ENCODE peak calls at places on chromosomes 3 and 15, in six cellular contexts. M, L, D, X, C and U are unnamed samples.

GRCh38 chr3:112894258-112894657 is 47.6 kb upstream of the CD200R1L start:
- DNase-seq in X (no peak), L (no peak), D (no peak), M (peak; percentile 82), C (no peak), U (peak; percentile 31)

GRCh38 chr3:125165948-125166553 is 46.5 kb downstream of the SLC12A8 start:
- DNase-seq in X (no peak), L (no peak), C (no peak), M (peak; percentile 14), D (no peak), U (no peak)

GRCh38 chr3:15934389-15935195 is 136.8 kb upstream of the ANKRD28 start:
- DNase-seq in D (no peak), M (no peak), C (no peak), X (no peak), L (no peak), U (no peak)

GRCh38 chr3:78255403-78255802 is 1215.5 kb downstream of the ROBO2 start:
- DNase-seq in C (peak; percentile 36), X (no peak), L (no peak), M (no peak), D (no peak), U (no peak)

GRCh38 chr3:127787071-127787490 is 35.2 kb downstream of the MGLL start:
- DNase-seq in D (no peak), X (peak; percentile 78), M (no peak), C (no peak), L (no peak), U (peak; percentile 93)

GRCh38 chr3:8266679-8267267 is 234.8 kb upstream of the LMCD1 start:
- DNase-seq in X (no peak), L (no peak), M (peak; percentile 17), D (no peak), C (no peak), U (peak; percentile 2)

GRCh38 chr3:170355738-170356595 is 1.5 kb upstream of the SKIL start:
- DNase-seq in M (peak; percentile 62), X (peak; percentile 32), L (peak; percentile 33), D (no peak), C (peak; percentile 44), U (no peak)

GRCh38 chr3:173284301-173284700 is 113.2 kb upstream of the NLGN1 start:
- DNase-seq in D (no peak), M (no peak), C (no peak), L (no peak), X (no peak), U (no peak)

GRCh38 chr3:172029425-172030128 is 9.8 kb upstream of the FNDC3B start:
- DNase-seq in C (no peak), D (no peak), X (no peak), M (no peak), L (no peak), U (peak; percentile 18)

GRCh38 chr3:194908432-194908966 is 222.8 kb downstream of the FAM43A start:
- DNase-seq in L (peak; percentile 26), M (no peak), D (no peak), X (no peak), C (no peak), U (no peak)

GRCh38 chr3:107650788-107651187 is 128.0 kb downstream of the BBX start:
- DNase-seq in C (no peak), X (no peak), D (no peak), M (no peak), L (no peak), U (no peak)

GRCh38 chr3:194404365-194405140 is 5.5 kb upstream of the GP5 start:
- DNase-seq in D (no peak), C (peak; percentile 60), M (peak; percentile 62), X (peak; percentile 55), L (no peak), U (no peak)

GRCh38 chr3:158679547-158680000 is 7.1 kb upstream of the LXN start:
- DNase-seq in X (no peak), L (no peak), M (no peak), D (no peak), C (no peak), U (no peak)

GRCh38 chr3:105526349-105527111 is 159.8 kb downstream of the ALCAM start:
- DNase-seq in D (no peak), X (no peak), C (no peak), L (no peak), M (no peak), U (peak; percentile 10)

GRCh38 chr15:71653986-71654713 is 156.2 kb upstream of the NR2E3 start:
- DNase-seq in M (no peak), D (no peak), L (no peak), C (no peak), X (no peak), U (no peak)

DNA sequence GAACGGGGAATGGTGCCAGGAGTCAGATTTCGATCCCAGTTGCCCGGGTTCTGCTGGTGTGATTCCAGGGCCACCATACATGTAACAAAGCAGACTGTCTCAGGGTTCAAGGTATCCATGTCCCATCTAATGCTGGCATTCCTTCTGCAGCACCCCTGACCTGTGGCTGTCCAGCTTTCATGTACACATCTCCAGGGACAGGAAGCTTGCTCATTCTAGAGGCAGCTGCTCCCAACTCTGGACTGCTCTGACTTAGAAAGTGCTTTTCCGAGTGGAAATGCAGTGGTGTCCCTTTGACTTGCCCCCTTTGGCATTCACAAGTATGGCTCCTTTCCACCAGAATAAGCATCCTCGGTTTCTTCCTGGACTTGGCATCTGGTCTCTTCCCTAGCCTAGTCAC is 30.9 kb downstream of the PML start:
- DNase-seq in X (no peak), D (peak; percentile 12), L (no peak), C (no peak), M (no peak), U (no peak)
- H3K36me3 ChIP-seq in X (peaks cover 53% of the 10 kb centered on the region), D (peaks cover 9% of the 10 kb centered on the region), L (peaks cover 18% of the 10 kb centered on the region), C (peaks cover 4% of the 10 kb centered on the region), M (no peaks in the 10 kb centered on the region), U (peaks cover 79% of the 10 kb centered on the region)

DNA sequence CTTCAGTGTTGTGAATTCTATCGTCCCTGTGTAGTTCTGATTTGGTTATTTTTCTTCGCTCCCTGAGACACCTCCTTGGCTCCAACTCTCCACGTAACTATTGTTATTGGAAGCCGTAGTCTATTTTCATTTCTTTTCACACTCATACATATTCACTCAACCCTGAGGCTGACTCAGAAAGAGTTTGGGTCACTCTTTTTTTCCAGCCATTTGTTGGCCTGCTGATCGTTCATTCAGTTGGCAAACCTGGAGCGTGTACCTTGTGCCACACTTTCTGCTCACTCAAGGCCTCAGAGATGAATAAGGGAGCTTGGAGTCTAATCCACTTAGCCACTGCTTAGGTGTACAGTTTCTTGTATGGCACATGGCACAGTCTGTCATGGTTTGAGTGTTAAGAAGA is 22.4 kb downstream of the GYG1 start:
- DNase-seq in M (no peak), D (no peak), L (no peak), X (no peak), C (no peak), U (no peak)
- H3K36me3 ChIP-seq in M (peaks cover 16% of the 10 kb centered on the region), D (no peaks in the 10 kb centered on the region), L (peaks cover 23% of the 10 kb centered on the region), X (peaks cover 42% of the 10 kb centered on the region), C (peaks cover 8% of the 10 kb centered on the region), U (peaks cover 47% of the 10 kb centered on the region)

GRCh38 chr15:70048578-70048977 is 49.1 kb downstream of the TLE3 start:
- DNase-seq in C (no peak), X (no peak), D (peak; percentile 46), L (no peak), M (no peak), U (no peak)
- H3K36me3 ChIP-seq in C (peaks cover 32% of the 10 kb centered on the region), X (peaks cover 45% of the 10 kb centered on the region), D (peaks cover 20% of the 10 kb centered on the region), L (peaks cover 8% of the 10 kb centered on the region), M (peaks cover 4% of the 10 kb centered on the region), U (peaks cover 56% of the 10 kb centered on the region)

DNA sequence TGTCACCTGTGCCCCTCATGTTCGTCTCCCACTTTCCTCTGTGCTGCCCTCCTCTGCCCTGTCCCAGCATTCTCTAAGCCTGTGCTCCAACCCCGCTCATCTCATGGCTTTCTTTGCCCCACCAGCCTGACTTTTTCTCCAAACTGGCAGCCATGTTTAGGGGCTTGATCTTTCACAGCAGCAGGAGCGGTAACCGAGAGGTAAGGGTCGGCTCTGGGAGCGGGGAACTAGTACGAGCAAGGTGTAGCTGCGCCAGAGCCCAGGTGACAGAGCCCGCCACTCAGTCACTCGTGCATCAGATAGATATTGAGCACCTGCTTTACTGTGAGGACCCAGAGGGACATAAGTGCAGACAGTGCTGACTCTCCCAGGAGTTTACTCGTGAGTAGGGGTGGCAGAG is 13.4 kb downstream of the MAN2A2 start:
- DNase-seq in X (no peak), C (no peak), D (no peak), L (no peak), M (no peak), U (no peak)
- H3K36me3 ChIP-seq in X (peaks cover 95% of the 10 kb centered on the region), C (peaks cover 16% of the 10 kb centered on the region), D (peaks cover 20% of the 10 kb centered on the region), L (peaks cover 36% of the 10 kb centered on the region), M (no peaks in the 10 kb centered on the region), U (peaks cover 48% of the 10 kb centered on the region)

GRCh38 chr15:49628379-49628778 is 7.5 kb downstream of the DTWD1 start:
- DNase-seq in D (no peak), C (no peak), X (no peak), L (no peak), M (no peak), U (no peak)
- H3K36me3 ChIP-seq in D (no peaks in the 10 kb centered on the region), C (peaks cover 17% of the 10 kb centered on the region), X (no peaks in the 10 kb centered on the region), L (peaks cover 3% of the 10 kb centered on the region), M (peaks cover 31% of the 10 kb centered on the region), U (peaks cover 93% of the 10 kb centered on the region)

GRCh38 chr3:129166579-129167332 is 5.9 kb upstream of the ISY1 start:
- DNase-seq in X (no peak), M (no peak), L (no peak), D (no peak), C (no peak), U (no peak)
- H3K36me3 ChIP-seq in X (peaks cover 60% of the 10 kb centered on the region), M (peaks cover 50% of the 10 kb centered on the region), L (peaks cover 31% of the 10 kb centered on the region), D (peaks cover 18% of the 10 kb centered on the region), C (peaks cover 49% of the 10 kb centered on the region), U (peaks cover 69% of the 10 kb centered on the region)

GRCh38 chr3:66363133-66363532 is 137.7 kb downstream of the LRIG1 start:
- DNase-seq in L (no peak), C (no peak), M (no peak), D (no peak), X (no peak), U (no peak)
- H3K36me3 ChIP-seq in L (no peaks in the 10 kb centered on the region), C (no peaks in the 10 kb centered on the region), M (no peaks in the 10 kb centered on the region), D (no peaks in the 10 kb centered on the region), X (no peaks in the 10 kb centered on the region), U (no peaks in the 10 kb centered on the region)

GRCh38 chr3:45947361-45947760 is 4.1 kb downstream of the CXCR6 start:
- DNase-seq in M (no peak), X (no peak), L (no peak), C (no peak), D (no peak), U (no peak)
- H3K36me3 ChIP-seq in M (peaks cover 26% of the 10 kb centered on the region), X (peaks cover 53% of the 10 kb centered on the region), L (peaks cover 18% of the 10 kb centered on the region), C (no peaks in the 10 kb centered on the region), D (peaks cover 13% of the 10 kb centered on the region), U (peaks cover 6% of the 10 kb centered on the region)

DNA sequence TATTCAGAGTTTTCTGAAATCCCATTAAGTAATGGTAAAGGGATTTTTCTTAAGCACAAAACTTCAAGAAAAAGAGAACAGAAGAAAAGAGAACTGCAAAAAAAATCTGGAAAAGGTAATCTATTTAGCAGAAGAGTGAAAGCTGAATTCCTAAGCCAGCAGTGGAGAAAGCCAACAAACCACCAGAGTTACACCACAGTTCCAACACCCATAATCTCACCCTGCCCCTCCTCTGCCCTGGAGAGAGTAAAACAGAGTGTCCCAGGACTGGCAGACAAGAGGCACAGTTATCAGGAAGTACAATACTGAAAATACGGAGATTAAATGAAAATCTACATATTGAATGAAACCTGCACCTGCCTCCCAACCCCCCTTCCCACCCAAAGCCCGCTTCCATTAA is 29.4 kb downstream of the TP53BP1 start:
- DNase-seq in D (no peak), L (no peak), C (no peak), M (no peak), X (peak; percentile 17), U (no peak)
- H3K36me3 ChIP-seq in D (peaks cover 7% of the 10 kb centered on the region), L (peaks cover 21% of the 10 kb centered on the region), C (peaks cover 47% of the 10 kb centered on the region), M (peaks cover 43% of the 10 kb centered on the region), X (peaks cover 31% of the 10 kb centered on the region), U (peaks cover 37% of the 10 kb centered on the region)

GRCh38 chr3:12590096-12590495 is 33.2 kb downstream of the MKRN2 start:
- DNase-seq in C (no peak), L (no peak), X (no peak), M (no peak), D (no peak), U (no peak)
- H3K36me3 ChIP-seq in C (peaks cover 13% of the 10 kb centered on the region), L (peaks cover 31% of the 10 kb centered on the region), X (peaks cover 57% of the 10 kb centered on the region), M (peaks cover 24% of the 10 kb centered on the region), D (peaks cover 13% of the 10 kb centered on the region), U (peaks cover 12% of the 10 kb centered on the region)